ENCODE peak calls at places on chromosomes 1 and 21, in five cellular contexts. One of them, this sample, is unnamed. For H3K9me3, the result is how much of the 10 kb centered on the place peaks cover.

GRCh38 chr1:44442791-44443190 is 37.7 kb downstream of the RNF220 start:
- DNase-seq in A549: no peak
- DNase-seq in H1: no peak
- DNase-seq in GM12878: no peak
- DNase-seq in HepG2: no peak
- DNase-seq in this sample: no peak

GRCh38 chr1:204110894-204111633 is 38.1 kb downstream of the SOX13 start:
- DNase-seq in A549: peak
- DNase-seq in H1: no peak
- DNase-seq in GM12878: no peak
- DNase-seq in HepG2: no peak
- DNase-seq in this sample: no peak

GRCh38 chr1:170556910-170557309 is 24.9 kb downstream of the GORAB start:
- DNase-seq in A549: no peak
- DNase-seq in H1: no peak
- DNase-seq in GM12878: no peak
- DNase-seq in HepG2: no peak
- DNase-seq in this sample: no peak

GRCh38 chr21:37557261-37557950 is 190.8 kb downstream of the DYRK1A start:
- DNase-seq in A549: no peak
- DNase-seq in H1: no peak
- DNase-seq in GM12878: peak
- DNase-seq in HepG2: peak
- DNase-seq in this sample: no peak

GRCh38 chr1:47662068-47662467 is 224.2 kb downstream of the FOXD2 start:
- DNase-seq in A549: no peak
- DNase-seq in H1: no peak
- DNase-seq in GM12878: no peak
- DNase-seq in HepG2: no peak
- DNase-seq in this sample: no peak

GRCh38 chr1:20361401-20361800 is 70.7 kb downstream of the VWA5B1 start:
- DNase-seq in A549: no peak
- DNase-seq in H1: no peak
- DNase-seq in GM12878: no peak
- DNase-seq in HepG2: no peak
- DNase-seq in this sample: no peak

GRCh38 chr1:89262643-89263042 is 10.0 kb downstream of the GBP5 start:
- DNase-seq in A549: no peak
- DNase-seq in H1: no peak
- DNase-seq in GM12878: no peak
- DNase-seq in HepG2: no peak
- DNase-seq in this sample: no peak

GRCh38 chr1:174352117-174352516 is 95.6 kb upstream of the GPR52 start:
- DNase-seq in A549: no peak
- DNase-seq in H1: no peak
- DNase-seq in GM12878: no peak
- DNase-seq in HepG2: no peak
- DNase-seq in this sample: no peak

GRCh38 chr1:910881-911721 is 12.6 kb upstream of the SAMD11 start:
- DNase-seq in A549: peak
- DNase-seq in H1: no peak
- DNase-seq in GM12878: no peak
- DNase-seq in HepG2: no peak
- DNase-seq in this sample: peak

GRCh38 chr1:43704838-43705237 is 2.5 kb upstream of the ST3GAL3 start:
- DNase-seq in A549: peak
- DNase-seq in H1: no peak
- DNase-seq in GM12878: no peak
- DNase-seq in HepG2: no peak
- DNase-seq in this sample: no peak

GRCh38 chr1:62621907-62622306 is 24.6 kb downstream of the ANGPTL3 start:
- DNase-seq in A549: peak
- DNase-seq in H1: no peak
- DNase-seq in GM12878: peak
- DNase-seq in HepG2: peak
- DNase-seq in this sample: peak

GRCh38 chr1:87463917-87464565 is 135.4 kb downstream of the LMO4 start:
- DNase-seq in A549: no peak
- DNase-seq in H1: no peak
- DNase-seq in GM12878: peak
- DNase-seq in HepG2: no peak
- DNase-seq in this sample: no peak

GRCh38 chr1:63498106-63498505 is 24.9 kb downstream of the ITGB3BP start:
- DNase-seq in A549: no peak
- DNase-seq in H1: no peak
- DNase-seq in GM12878: no peak
- DNase-seq in HepG2: no peak
- DNase-seq in this sample: no peak

GRCh38 chr21:35048706-35049617 is at the start of gene RUNX1:
- DNase-seq in A549: no peak
- DNase-seq in H1: no peak
- DNase-seq in GM12878: peak
- DNase-seq in HepG2: no peak
- DNase-seq in this sample: peak

GRCh38 chr1:18724001-18724411 is 93.4 kb downstream of the PAX7 start:
- DNase-seq in A549: no peak
- DNase-seq in H1: no peak
- DNase-seq in GM12878: no peak
- DNase-seq in HepG2: no peak
- DNase-seq in this sample: no peak

GRCh38 chr1:53197301-53198205 is 929 bp downstream of the CPT2 start:
- DNase-seq in A549: no peak
- DNase-seq in H1: no peak
- DNase-seq in GM12878: no peak
- DNase-seq in HepG2: no peak
- DNase-seq in this sample: peak

GRCh38 chr1:91851130-91852010 is 34.6 kb downstream of the TGFBR3 start:
- DNase-seq in A549: peak
- DNase-seq in H1: no peak
- DNase-seq in GM12878: no peak
- DNase-seq in HepG2: no peak
- DNase-seq in this sample: no peak

GRCh38 chr1:86377341-86377740 is 18.8 kb downstream of the ODF2L start:
- DNase-seq in A549: no peak
- DNase-seq in H1: no peak
- DNase-seq in GM12878: no peak
- DNase-seq in HepG2: no peak
- DNase-seq in this sample: no peak

DNA sequence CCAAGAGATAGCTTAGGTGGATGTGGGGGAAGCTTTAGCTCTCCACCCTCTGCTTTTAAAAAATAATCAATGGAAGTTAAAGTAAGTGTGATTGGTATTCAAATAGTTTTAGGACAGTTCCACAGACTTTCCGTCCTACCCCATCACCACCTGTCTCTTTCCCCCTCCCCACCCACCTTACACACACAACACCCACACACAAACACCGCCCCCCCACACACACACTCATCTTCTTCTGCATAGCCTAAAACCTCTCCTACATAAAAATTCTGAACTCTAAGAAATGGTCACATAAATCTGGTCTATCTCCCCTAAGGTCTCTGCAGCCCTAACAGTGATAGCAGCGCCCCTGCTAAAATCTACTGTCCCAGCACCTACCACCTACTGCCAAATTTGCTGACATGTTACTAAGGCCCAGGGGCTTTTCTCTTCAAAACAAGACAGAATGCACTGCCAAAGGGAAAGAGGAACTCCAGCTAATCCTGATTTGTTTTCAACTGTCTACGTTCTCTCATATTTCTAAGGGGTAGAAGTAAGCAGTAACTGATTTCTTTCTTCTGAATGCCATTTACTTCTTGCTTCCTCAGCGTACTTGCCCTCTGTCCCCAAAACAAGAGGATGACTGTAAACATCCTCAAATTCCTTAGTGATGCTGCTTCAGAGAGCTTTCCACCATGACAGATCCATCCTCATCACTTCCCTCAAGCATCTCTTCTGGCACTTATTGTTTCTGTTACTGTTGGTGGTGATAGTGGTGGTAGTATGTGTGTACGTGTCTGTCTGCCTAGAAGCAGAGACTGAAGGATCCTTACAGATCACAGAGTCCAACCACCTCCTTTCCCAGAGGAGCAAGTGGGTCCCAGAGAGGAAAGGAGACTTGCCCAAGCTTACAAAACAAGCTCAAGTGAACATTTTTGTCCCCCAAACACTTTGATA is 56.8 kb downstream of the LUZP1 start:
- DNase-seq in A549: no peak
- DNase-seq in H1: no peak
- DNase-seq in GM12878: no peak
- DNase-seq in HepG2: no peak
- DNase-seq in this sample: no peak
- H3K9me3 ChIP-seq in A549: under half
- H3K9me3 ChIP-seq in H1: under half
- H3K9me3 ChIP-seq in GM12878: under half
- H3K9me3 ChIP-seq in HepG2: under half
- H3K9me3 ChIP-seq in this sample: under half

DNA sequence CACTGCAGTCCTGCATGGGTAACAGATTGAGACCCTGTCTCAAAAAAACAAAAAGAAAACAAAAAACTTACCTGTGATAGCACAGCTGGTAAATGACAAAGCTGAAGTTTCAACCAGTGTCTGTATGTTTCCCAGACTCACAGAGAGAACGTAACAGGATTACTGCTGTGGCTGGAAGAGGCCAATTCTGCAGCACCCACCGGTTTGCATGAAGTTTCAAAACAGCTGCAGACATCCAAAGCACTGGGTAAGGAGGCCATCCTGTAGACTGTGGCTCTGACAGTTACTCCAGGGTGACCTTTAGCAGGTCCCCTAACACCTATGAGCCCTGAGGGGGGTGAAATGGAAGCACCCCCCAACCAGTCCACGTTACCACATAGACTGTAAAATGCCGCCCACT is 7.5 kb downstream of the ID3 start:
- DNase-seq in A549: no peak
- DNase-seq in H1: no peak
- DNase-seq in GM12878: no peak
- DNase-seq in HepG2: no peak
- DNase-seq in this sample: no peak
- TF ChIP-seq HDAC2 in A549: no peak
- TF ChIP-seq HDAC2 in H1: no peak
- TF ChIP-seq HDAC2 in GM12878: no peak
- TF ChIP-seq HDAC2 in HepG2: no peak
- TF ChIP-seq HDAC2 in this sample: no peak

DNA sequence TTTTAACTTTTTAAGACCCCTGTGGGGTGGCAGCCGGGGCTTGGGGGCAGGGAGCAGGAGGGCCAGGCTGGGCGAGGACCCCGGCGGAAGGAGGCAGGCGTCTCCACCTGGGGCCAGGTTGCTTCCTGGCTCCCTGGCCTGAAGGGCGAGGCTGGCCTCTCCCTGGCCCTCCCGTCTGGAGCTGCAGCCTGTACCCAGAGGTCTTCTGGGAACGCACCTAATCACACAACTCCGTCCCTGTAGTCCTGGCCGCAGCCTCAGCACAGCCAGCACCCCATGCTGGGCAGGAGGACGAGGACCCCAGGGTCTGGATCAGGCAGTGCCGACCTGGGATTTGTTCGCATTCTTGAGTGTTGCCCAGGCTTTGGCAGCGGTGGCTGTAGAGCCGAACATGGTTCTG is 14.1 kb upstream of the TTC34 start:
- DNase-seq in A549: no peak
- DNase-seq in H1: no peak
- DNase-seq in GM12878: no peak
- DNase-seq in HepG2: no peak
- DNase-seq in this sample: no peak
- H3K9me3 ChIP-seq in A549: under half
- H3K9me3 ChIP-seq in H1: half or more
- H3K9me3 ChIP-seq in GM12878: under half
- H3K9me3 ChIP-seq in HepG2: under half
- H3K9me3 ChIP-seq in this sample: under half

GRCh38 chr1:56872597-56872996 is 18.0 kb downstream of the C8A start:
- DNase-seq in A549: no peak
- DNase-seq in H1: no peak
- DNase-seq in GM12878: no peak
- DNase-seq in HepG2: no peak
- DNase-seq in this sample: no peak
- TF ChIP-seq HDAC2 in A549: no peak
- TF ChIP-seq HDAC2 in H1: no peak
- TF ChIP-seq HDAC2 in GM12878: no peak
- TF ChIP-seq HDAC2 in HepG2: no peak
- TF ChIP-seq HDAC2 in this sample: no peak

DNA sequence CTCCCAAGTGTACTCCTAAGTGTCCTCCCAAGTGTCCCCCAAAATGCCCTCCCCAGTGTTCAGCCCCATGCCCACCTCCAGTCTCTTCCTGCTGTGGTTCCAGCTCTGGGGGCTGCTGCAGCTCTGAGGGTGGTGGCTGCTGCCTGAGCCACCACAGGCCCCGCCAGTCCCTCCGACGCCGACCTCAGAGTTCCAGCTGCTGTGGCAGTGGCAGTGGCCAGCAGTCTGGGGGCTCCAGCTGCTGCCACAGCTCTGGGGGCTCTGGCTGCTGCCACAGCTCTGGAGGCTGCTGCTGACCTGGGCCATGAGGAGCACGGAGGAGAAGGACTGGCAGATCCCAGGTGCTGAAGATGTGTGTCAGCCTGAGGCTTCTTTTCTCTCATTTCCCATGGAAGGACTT is 993 bp downstream of the LCE5A start:
- DNase-seq in A549: no peak
- DNase-seq in H1: no peak
- DNase-seq in GM12878: no peak
- DNase-seq in HepG2: no peak
- DNase-seq in this sample: no peak
- H3K9me3 ChIP-seq in A549: under half
- H3K9me3 ChIP-seq in H1: half or more
- H3K9me3 ChIP-seq in GM12878: under half
- H3K9me3 ChIP-seq in HepG2: under half
- H3K9me3 ChIP-seq in this sample: under half

DNA sequence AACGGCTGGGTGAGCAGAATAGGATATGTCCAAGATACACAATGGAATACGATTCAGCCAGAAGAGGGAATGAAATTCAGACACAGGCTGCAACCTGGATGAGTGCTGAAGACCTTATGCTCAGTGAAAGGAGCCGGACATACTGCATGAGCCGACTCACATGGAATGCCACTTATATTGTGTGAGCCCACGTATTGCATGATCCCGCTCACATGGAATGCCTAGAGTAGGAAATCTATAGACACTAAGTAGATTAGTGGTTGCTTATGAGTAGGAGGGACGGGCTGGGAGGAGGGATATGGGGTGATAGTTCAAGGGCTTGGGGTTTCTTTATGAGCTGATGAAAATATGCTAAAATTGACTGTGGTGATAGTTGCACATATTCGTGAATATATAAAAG is 26.8 kb downstream of the TMPRSS2 start:
- DNase-seq in A549: no peak
- DNase-seq in H1: no peak
- DNase-seq in GM12878: no peak
- DNase-seq in HepG2: no peak
- DNase-seq in this sample: no peak
- TF ChIP-seq HDAC2 in A549: no peak
- TF ChIP-seq HDAC2 in H1: no peak
- TF ChIP-seq HDAC2 in GM12878: no peak
- TF ChIP-seq HDAC2 in HepG2: no peak
- TF ChIP-seq HDAC2 in this sample: no peak